ENCODE peak calls at places on chromosomes 6 and 20, in eight cellular contexts. X, U, O, B, V, F, D and Q are unnamed samples.

GRCh38 chr20:2108987-2109386 is 7.4 kb downstream of the STK35 start:
- DNase-seq in U (peak; percentile 44), F (no peak), D (no peak), V (no peak), O (peak; percentile 55), B (no peak), X (no peak), Q (no peak)

GRCh38 chr6:94893327-94893726 is 684.0 kb upstream of the MANEA start:
- DNase-seq in F (no peak), V (no peak), X (no peak), O (no peak), B (no peak), D (no peak), U (no peak), Q (no peak)

GRCh38 chr6:44954281-44954680 is 373.8 kb upstream of the RUNX2 start:
- DNase-seq in X (no peak), F (no peak), B (no peak), V (no peak), U (no peak), O (no peak), D (no peak), Q (no peak)

GRCh38 chr20:24469116-24470030 is at the start of gene SYNDIG1:
- DNase-seq in O (no peak), F (peak; percentile 26), V (peak; percentile 66), B (no peak), U (peak; percentile 24), X (peak; percentile 52), D (no peak), Q (no peak)

GRCh38 chr6:132813173-132813856 is 1.1 kb upstream of the RPS12 start:
- DNase-seq in F (peak; percentile 45), D (peak; percentile 88), X (peak; percentile 69), V (peak; percentile 41), B (peak; percentile 24), U (peak; percentile 21), O (peak; percentile 64), Q (peak; percentile 71)

GRCh38 chr20:34078540-34078939 is 33.5 kb downstream of the EIF2S2 start:
- DNase-seq in V (no peak), D (no peak), O (no peak), F (no peak), X (no peak), B (no peak), U (no peak), Q (no peak)

GRCh38 chr20:10557685-10558084 is 116.1 kb downstream of the JAG1 start:
- DNase-seq in B (no peak), V (no peak), X (peak; percentile 84), F (no peak), O (no peak), U (no peak), D (no peak), Q (no peak)

GRCh38 chr20:25173886-25174308 is 21.6 kb upstream of the ENTPD6 start:
- DNase-seq in U (no peak), O (no peak), V (no peak), X (no peak), B (no peak), D (no peak), F (no peak), Q (no peak)

GRCh38 chr20:46554850-46555249 is 4.4 kb upstream of the OCSTAMP start:
- DNase-seq in D (no peak), F (no peak), B (no peak), V (no peak), U (no peak), X (no peak), O (no peak), Q (no peak)

GRCh38 chr6:83092756-83093399 is 25.4 kb downstream of the DOP1A start:
- DNase-seq in X (no peak), B (no peak), O (no peak), U (no peak), F (no peak), V (no peak), D (no peak), Q (no peak)

GRCh38 chr6:53532942-53533341 is 12.0 kb downstream of the GCLC start:
- DNase-seq in V (no peak), B (no peak), X (no peak), U (no peak), O (no peak), F (no peak), D (no peak), Q (no peak)

GRCh38 chr20:25256226-25256859 is 8.5 kb downstream of the PYGB start:
- DNase-seq in B (no peak), X (peak; percentile 71), U (no peak), D (no peak), F (no peak), O (peak; percentile 57), V (no peak), Q (no peak)

GRCh38 chr6:14966902-14967711 is 278.8 kb upstream of the JARID2 start:
- DNase-seq in O (no peak), B (no peak), D (no peak), U (no peak), V (no peak), F (no peak), X (no peak), Q (no peak)

GRCh38 chr6:89501239-89501638 is 68.3 kb downstream of the ANKRD6 start:
- DNase-seq in D (no peak), F (no peak), U (no peak), O (no peak), X (no peak), B (no peak), V (peak; percentile 30), Q (no peak)

GRCh38 chr6:36650848-36651247 is 27.7 kb upstream of the CDKN1A start:
- DNase-seq in B (no peak), V (no peak), F (no peak), O (no peak), D (no peak), X (no peak), U (no peak), Q (no peak)

GRCh38 chr6:142796571-142796970 is 148.4 kb downstream of the HIVEP2 start:
- DNase-seq in F (no peak), X (peak; percentile 82), O (no peak), B (no peak), V (peak; percentile 49), U (no peak), D (no peak), Q (no peak)

GRCh38 chr6:43395822-43396221 is 26.4 kb upstream of the ZNF318 start:
- DNase-seq in V (no peak), F (no peak), U (no peak), X (peak; percentile 37), O (no peak), B (no peak), D (no peak), Q (no peak)

GRCh38 chr6:131213501-131213990 is 78.3 kb downstream of the AKAP7 start:
- DNase-seq in U (no peak), F (no peak), O (no peak), B (no peak), V (no peak), D (no peak), X (no peak), Q (no peak)

GRCh38 chr20:1430004-1430451 is 36.6 kb downstream of the NSFL1C start:
- DNase-seq in V (no peak), U (no peak), O (no peak), F (no peak), X (no peak), D (no peak), B (no peak), Q (no peak)

GRCh38 chr6:40937491-40937890 is 101.5 kb downstream of the UNC5CL start:
- DNase-seq in O (no peak), V (no peak), F (no peak), U (no peak), X (peak; percentile 53), B (no peak), D (no peak), Q (no peak)
- H3K27ac ChIP-seq in O (no peak overlapping the region), V (no peak overlapping the region), F (no peak overlapping the region), U (no peak overlapping the region), X (no peak overlapping the region), B (no peak overlapping the region), D (no peak overlapping the region), Q (no peak overlapping the region)

GRCh38 chr20:23082846-23083552 is 3.1 kb downstream of the CD93 start:
- DNase-seq in B (no peak), O (peak; percentile 79), X (peak; percentile 31), D (peak; percentile 85), V (peak; percentile 61), U (peak; percentile 72), F (no peak), Q (no peak)
- H3K4me1 ChIP-seq in B (peaks cover 41% of the 10 kb centered on the region), O (no peaks in the 10 kb centered on the region), X (no peaks in the 10 kb centered on the region), D (peaks cover 84% of the 10 kb centered on the region), V (peaks cover 20% of the 10 kb centered on the region), U (no peaks in the 10 kb centered on the region), F (peaks cover 38% of the 10 kb centered on the region), Q (no peaks in the 10 kb centered on the region)

GRCh38 chr6:67277312-67277711 is 1357.8 kb upstream of the ADGRB3 start:
- DNase-seq in X (no peak), B (no peak), U (no peak), D (no peak), F (no peak), V (no peak), O (no peak), Q (no peak)
- H3K27ac ChIP-seq in X (no peak overlapping the region), B (no peak overlapping the region), U (no peak overlapping the region), D (no peak overlapping the region), F (no peak overlapping the region), V (no peak overlapping the region), O (no peak overlapping the region), Q (no peak overlapping the region)

GRCh38 chr6:149365197-149365596 is 34.9 kb upstream of the SUMO4 start:
- DNase-seq in X (no peak), D (no peak), F (no peak), O (no peak), V (no peak), U (no peak), B (no peak), Q (peak; percentile 28)

GRCh38 chr6:149360536-149360935 is 39.5 kb upstream of the SUMO4 start:
- DNase-seq in F (no peak), B (no peak), U (no peak), D (no peak), X (no peak), V (no peak), O (no peak), Q (no peak)

GRCh38 chr6:149362289-149362688 is 37.8 kb upstream of the SUMO4 start:
- DNase-seq in V (no peak), B (no peak), U (no peak), F (no peak), D (no peak), O (no peak), X (no peak), Q (no peak)

GRCh38 chr6:149364558-149364957 is 35.5 kb upstream of the SUMO4 start:
- DNase-seq in D (no peak), B (no peak), U (no peak), O (no peak), X (no peak), V (no peak), F (no peak), Q (no peak)

GRCh38 chr6:149363154-149363553 is 36.9 kb upstream of the SUMO4 start:
- DNase-seq in F (no peak), U (no peak), V (no peak), O (no peak), D (no peak), B (no peak), X (no peak), Q (no peak)
- H3K4me1 ChIP-seq in F (peaks cover 22% of the 10 kb centered on the region), U (peaks cover 3% of the 10 kb centered on the region), V (peaks cover 33% of the 10 kb centered on the region), O (no peaks in the 10 kb centered on the region), D (peaks cover 94% of the 10 kb centered on the region), B (no peaks in the 10 kb centered on the region), X (no peaks in the 10 kb centered on the region), Q (peaks cover 37% of the 10 kb centered on the region)

GRCh38 chr6:42104807-42105713 is 37.4 kb downstream of the C6orf132 start:
- DNase-seq in X (no peak), U (no peak), O (no peak), B (no peak), F (no peak), V (no peak), D (no peak), Q (no peak)
- H3K27ac ChIP-seq in X (peak overlapping the region; percentile 80), U (no peak overlapping the region), O (peak overlapping the region; percentile 53), B (peak overlapping the region; percentile 74), F (no peak overlapping the region), V (peak overlapping the region; percentile 65), D (peak overlapping the region; percentile 62), Q (peak overlapping the region; percentile 41)